ENCODE peak calls at places on chromosomes 3 and 15, in nine cellular contexts. V is sigmoid colon; K is CD8-positive, alpha-beta T cell; Y is psoas muscle; D is SK-N-SH; Z is mammary epithelial cell; O is colonic mucosa; C is left lung; Q is DND-41. U is an unnamed sample. For H3K27me3, the result is how much of the 10 kb centered on the place peaks cover.

GRCh38 chr3:139182598-139182997 is 137.9 kb upstream of the PRR23C start:
- DNase-seq in V (no peak), K (no peak), Y (no peak), D (no peak), Z (no peak), O (no peak), C (no peak), Q (no peak), U (no peak)

GRCh38 chr3:191065183-191065805 is 133.7 kb upstream of the OSTN start:
- DNase-seq in V (no peak), K (no peak), Y (no peak), D (no peak), Z (peak), O (no peak), C (no peak), Q (no peak), U (no peak)

GRCh38 chr15:41417418-41417811 is 520 bp downstream of the RTF1 start:
- DNase-seq in V (peak), K (no peak), Y (peak), D (peak), Z (peak), O (peak), C (no peak), Q (no peak), U (no peak)

GRCh38 chr3:63961891-63962290 is 49.7 kb upstream of the SCAANT1 start:
- DNase-seq in V (no peak), K (no peak), Y (no peak), D (peak), Z (peak), O (no peak), C (no peak), Q (no peak), U (peak)

GRCh38 chr3:172918165-172918564 is 167.6 kb downstream of the ECT2 start:
- DNase-seq in V (no peak), K (no peak), Y (no peak), D (no peak), Z (no peak), O (no peak), C (no peak), Q (no peak), U (no peak)

GRCh38 chr3:146187334-146187950 is 26.5 kb upstream of the PLOD2 start:
- DNase-seq in V (no peak), K (no peak), Y (no peak), D (no peak), Z (no peak), O (peak), C (no peak), Q (no peak), U (no peak)

GRCh38 chr15:58489693-58490404 is 58.1 kb downstream of the LIPC start:
- DNase-seq in V (no peak), K (no peak), Y (no peak), D (no peak), Z (no peak), O (no peak), C (no peak), Q (no peak), U (no peak)

GRCh38 chr3:59563072-59563605 is 513.3 kb upstream of the CFAP20DC start:
- DNase-seq in V (no peak), K (no peak), Y (no peak), D (no peak), Z (no peak), O (no peak), C (no peak), Q (no peak), U (no peak)

GRCh38 chr15:63306480-63307073 is 29.2 kb downstream of the APH1B start:
- DNase-seq in V (no peak), K (no peak), Y (no peak), D (no peak), Z (no peak), O (no peak), C (no peak), Q (no peak), U (no peak)

GRCh38 chr3:25481402-25481801 is 53.3 kb downstream of the RARB start:
- DNase-seq in V (no peak), K (no peak), Y (no peak), D (no peak), Z (no peak), O (no peak), C (no peak), Q (no peak), U (no peak)

GRCh38 chr3:30539214-30539613 is 67.2 kb upstream of the TGFBR2 start:
- DNase-seq in V (no peak), K (no peak), Y (no peak), D (no peak), Z (peak), O (no peak), C (no peak), Q (no peak), U (no peak)
- TF ChIP-seq CTCF in V (no peak), K (no peak), Y (no peak), D (no peak), Z (no peak), O (no peak), C (no peak), Q (no peak), U (no peak)

GRCh38 chr3:192726386-192726785 is 955 bp downstream of the FGF12 start:
- DNase-seq in V (no peak), K (no peak), Y (no peak), D (no peak), Z (no peak), O (no peak), C (no peak), Q (no peak), U (no peak)

GRCh38 chr3:192731233-192731632 is 3.9 kb upstream of the FGF12 start:
- DNase-seq in V (peak), K (no peak), Y (no peak), D (no peak), Z (no peak), O (no peak), C (no peak), Q (no peak), U (no peak)

DNA sequence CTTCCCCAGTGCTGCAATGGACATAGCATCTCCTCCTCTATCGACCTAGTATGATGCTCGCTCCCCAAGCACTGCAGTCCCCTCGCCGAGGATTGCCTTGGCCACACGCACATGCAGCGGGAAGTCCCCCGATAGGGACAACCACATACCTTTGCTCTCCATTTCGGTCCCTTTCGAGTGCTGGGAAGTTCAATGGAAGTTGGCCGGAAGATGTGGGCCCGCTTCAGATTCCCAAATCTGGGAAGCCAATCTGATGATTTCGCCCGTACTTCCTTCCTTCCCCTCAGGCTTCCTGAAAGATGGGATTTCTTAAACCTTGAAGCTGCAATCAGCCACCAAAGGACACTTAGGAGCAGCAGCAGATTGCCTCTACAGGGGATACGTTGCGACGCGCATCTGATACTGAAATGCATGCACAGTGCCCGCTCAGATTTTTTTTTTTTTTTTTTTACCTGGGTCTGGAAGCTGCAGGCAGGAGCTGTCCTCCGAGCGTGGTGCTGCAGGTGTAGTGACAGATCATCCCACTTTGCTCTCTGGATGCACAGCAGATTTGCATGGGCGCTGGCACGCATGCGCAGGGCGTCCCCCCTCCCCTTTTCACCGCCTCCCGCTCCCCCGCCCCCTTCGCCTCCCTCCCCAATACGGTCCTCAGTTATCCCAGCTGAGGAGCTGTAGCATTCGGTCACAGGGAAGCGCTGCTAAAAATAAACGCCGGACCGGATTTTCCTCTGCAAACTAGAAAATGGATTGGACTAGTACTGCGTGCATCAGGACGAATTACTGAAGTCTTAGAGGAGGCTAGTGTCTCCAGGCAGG is at the start of gene FGF12:
- DNase-seq in V (peak), K (no peak), Y (peak), D (peak), Z (peak), O (peak), C (peak), Q (no peak), U (peak)
- H3K4me3 ChIP-seq in V (peak), K (no peak), Y (peak), D (peak), Z (no peak), O (no peak), C (no peak), Q (no peak), U (no peak)

DNA sequence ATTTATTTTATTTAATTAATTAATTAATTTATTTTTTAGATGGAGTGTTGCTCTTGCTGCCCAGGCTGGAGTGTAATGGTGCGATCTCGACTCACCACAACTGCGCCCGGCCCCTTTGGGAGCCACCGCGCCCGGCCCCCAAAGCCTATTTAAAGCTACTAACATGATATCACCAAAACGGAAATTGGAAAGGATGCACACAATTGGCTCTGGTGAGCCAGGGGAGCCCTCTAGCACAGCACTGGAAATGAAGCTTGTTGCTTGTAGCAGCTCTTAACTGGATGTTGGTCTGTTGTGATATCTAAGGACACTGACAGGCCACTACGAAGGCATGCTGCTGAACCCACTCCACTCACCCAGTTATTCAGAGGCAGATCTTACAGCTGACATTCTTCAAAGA is 104.5 kb downstream of the IGF2BP2 start:
- DNase-seq in V (no peak), K (no peak), Y (no peak), D (no peak), Z (no peak), O (no peak), C (no peak), Q (no peak), U (no peak)
- H3K27me3 ChIP-seq in V (under half), K (under half), Y (under half), D (under half), Z (under half), O (under half), C (under half), Q (under half), U (under half)

GRCh38 chr3:43499256-43499655 is 122.6 kb downstream of the ANO10 start:
- DNase-seq in V (no peak), K (no peak), Y (no peak), D (no peak), Z (no peak), O (no peak), C (no peak), Q (no peak), U (no peak)

GRCh38 chr3:43497905-43498365 is 123.9 kb downstream of the ANO10 start:
- DNase-seq in V (no peak), K (no peak), Y (no peak), D (no peak), Z (peak), O (no peak), C (no peak), Q (no peak), U (no peak)

GRCh38 chr3:43506644-43507043 is 115.2 kb downstream of the ANO10 start:
- DNase-seq in V (no peak), K (no peak), Y (no peak), D (no peak), Z (no peak), O (no peak), C (no peak), Q (no peak), U (no peak)

GRCh38 chr3:43505351-43505750 is 116.5 kb downstream of the ANO10 start:
- DNase-seq in V (no peak), K (no peak), Y (no peak), D (no peak), Z (peak), O (no peak), C (no peak), Q (no peak), U (no peak)

DNA sequence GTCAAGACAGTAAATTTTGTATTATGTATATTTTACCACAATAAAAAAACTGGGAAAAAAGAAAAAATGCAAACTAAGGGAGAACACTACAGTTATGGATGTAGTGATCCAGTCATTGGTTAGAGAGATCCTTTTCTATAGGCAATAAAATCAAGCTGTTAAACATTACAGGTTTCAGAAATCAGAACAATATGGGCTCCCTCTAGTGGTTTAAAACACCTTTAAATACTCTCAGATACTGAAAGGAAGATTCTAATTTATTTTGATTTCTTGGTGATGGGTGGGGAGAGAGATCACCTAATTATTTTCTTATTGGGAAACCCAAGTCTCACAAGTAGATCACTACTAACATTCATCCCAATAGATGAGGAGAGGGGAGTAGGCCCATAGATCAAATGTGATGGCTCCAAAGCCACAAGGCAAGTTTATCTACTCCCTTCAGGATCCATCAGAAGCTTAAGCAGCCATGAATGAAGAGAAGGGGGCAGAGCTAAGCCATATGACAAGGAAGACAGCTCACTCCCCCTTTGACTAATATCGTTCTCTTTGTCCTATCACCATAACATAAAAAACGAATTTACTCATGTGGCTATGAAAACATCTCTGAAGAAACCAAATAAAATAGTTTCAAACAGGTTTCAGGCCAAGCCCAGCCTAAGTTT is 118.6 kb downstream of the ANO10 start:
- DNase-seq in V (no peak), K (no peak), Y (no peak), D (peak), Z (no peak), O (no peak), C (no peak), Q (no peak), U (no peak)
- TF ChIP-seq CTCF in V (peak), K (peak), Y (peak), D (peak), Z (peak), O (peak), C (peak), Q (peak), U (peak)

DNA sequence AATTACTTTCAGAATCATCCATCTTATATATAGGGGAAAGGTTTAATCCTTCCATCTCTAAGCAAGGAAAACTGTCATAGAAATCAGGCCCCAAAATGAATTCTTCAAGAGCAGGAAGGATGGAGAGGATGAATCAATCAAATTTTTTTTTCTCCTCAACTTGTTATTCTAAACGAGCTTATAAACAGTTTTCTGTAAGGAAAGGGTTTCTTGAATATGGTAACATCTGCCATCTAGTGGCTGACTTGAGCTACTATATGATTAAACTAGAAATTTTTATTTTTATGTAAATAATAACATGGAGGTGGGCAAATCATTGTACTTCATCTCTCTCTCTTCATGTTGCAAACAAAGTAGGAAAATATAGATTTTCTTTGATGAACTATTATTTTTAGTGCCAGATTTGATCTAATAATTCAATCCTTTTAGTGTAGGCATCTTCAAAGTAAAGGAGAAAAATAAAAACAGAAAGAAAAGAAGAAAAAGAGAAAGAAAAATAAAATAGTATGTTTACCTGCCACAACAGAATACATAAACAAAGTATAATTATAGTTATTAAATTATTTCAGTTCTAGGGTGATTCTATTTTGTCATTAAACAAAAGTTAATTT is 146.6 kb downstream of the SERPINI1 start:
- DNase-seq in V (no peak), K (no peak), Y (no peak), D (peak), Z (peak), O (no peak), C (no peak), Q (no peak), U (peak)
- H3K4me3 ChIP-seq in V (no peak), K (no peak), Y (no peak), D (no peak), Z (no peak), O (no peak), C (no peak), Q (no peak), U (no peak)

GRCh38 chr3:198107840-198108734 is 148.1 kb downstream of the LMLN start:
- DNase-seq in V (no peak), K (no peak), Y (no peak), D (no peak), Z (no peak), O (no peak), C (no peak), Q (no peak), U (no peak)
- H3K27me3 ChIP-seq in V (under half), K (under half), Y (half or more), D (under half), Z (under half), O (under half), C (under half), Q (under half), U (under half)

DNA sequence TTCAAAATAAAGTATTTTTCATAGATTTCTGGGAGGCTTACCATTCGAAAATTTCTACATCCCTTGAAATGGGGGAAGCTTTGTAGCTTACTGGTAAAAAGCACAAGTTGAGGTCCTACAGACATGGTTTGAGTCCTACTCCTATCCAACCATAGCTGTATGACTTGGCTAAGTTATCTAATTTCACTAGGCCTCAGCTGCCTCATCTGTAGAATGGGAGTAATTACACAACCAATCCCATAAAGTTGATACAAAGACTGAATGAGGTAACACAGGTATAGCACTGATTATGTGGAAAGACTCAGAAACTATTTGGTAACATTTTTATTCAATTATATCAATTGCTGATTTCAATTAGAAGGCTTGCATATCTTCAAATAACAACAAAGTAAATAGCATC is 157.4 kb downstream of the PLD1 start:
- DNase-seq in V (no peak), K (no peak), Y (no peak), D (no peak), Z (no peak), O (no peak), C (no peak), Q (no peak), U (no peak)
- TF ChIP-seq CTCF in V (no peak), K (no peak), Y (no peak), D (no peak), Z (no peak), O (no peak), C (no peak), Q (no peak), U (no peak)

DNA sequence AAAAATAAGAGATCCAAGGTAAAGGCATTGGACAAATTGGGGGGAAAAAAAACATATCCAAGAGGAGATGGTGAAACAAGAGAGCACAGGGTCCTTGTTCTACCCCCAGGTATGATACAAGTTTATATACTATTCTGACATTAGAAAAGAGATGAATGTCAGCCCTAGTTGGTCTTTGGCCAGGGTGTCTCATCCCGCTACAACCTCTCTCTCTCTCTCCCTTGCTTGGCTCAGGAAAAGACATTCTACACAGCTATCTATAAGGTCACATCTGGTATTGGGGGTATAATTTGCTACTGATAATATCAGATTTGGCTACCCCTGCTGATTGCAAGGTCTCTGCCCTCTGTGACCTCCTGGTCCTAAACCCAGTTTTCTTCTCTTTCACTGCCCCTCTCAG is 117.2 kb downstream of the GOLIM4 start:
- DNase-seq in V (no peak), K (no peak), Y (no peak), D (no peak), Z (no peak), O (no peak), C (no peak), Q (no peak), U (no peak)
- H3K4me3 ChIP-seq in V (no peak), K (no peak), Y (no peak), D (no peak), Z (no peak), O (no peak), C (no peak), Q (no peak), U (no peak)

U was measured in GM06990.